ENCODE peak calls at places on chromosomes 2 and 18, in six cellular contexts. N is BJ; A is lung microvascular endothelial cell; I is stromal cell of bone marrow; Q is stimulated activated CD8-positive, alpha-beta memory T cell treated with anti-CD3 and anti-CD28 coated beads, Interleukin-15, amount 100 ng/mL, for 1 hour; S is activated effector memory CD4-positive, alpha-beta T cell treated with Interleukin-2 at 50 U/mL for 16 hours. O is an unnamed sample.

GRCh38 chr2:54641988-54642387 is 81.5 kb upstream of the EML6 start:
- DNase-seq in A (no peak), S (no peak), N (no peak), I (no peak), Q (no peak), O (no peak)

GRCh38 chr2:112615051-112615450 is 30.6 kb downstream of the CHCHD5 start:
- DNase-seq in I (no peak), S (no peak), A (no peak), N (no peak), Q (no peak), O (no peak)

GRCh38 chr2:20599861-20600461 is 50.9 kb downstream of the HS1BP3 start:
- DNase-seq in N (no peak), A (no peak), S (no peak), I (no peak), Q (no peak), O (no peak)

GRCh38 chr2:235219048-235219447 is 267.2 kb downstream of the SH3BP4 start:
- DNase-seq in I (no peak), S (no peak), N (no peak), Q (no peak), A (no peak), O (no peak)

GRCh38 chr2:57460875-57461274 is 585.7 kb upstream of the VRK2 start:
- DNase-seq in Q (no peak), I (no peak), S (no peak), N (no peak), A (no peak), O (no peak)

GRCh38 chr2:54459037-54459441 is 2.9 kb downstream of the SPTBN1 start:
- DNase-seq in Q (no peak), N (no peak), A (no peak), S (no peak), I (peak), O (peak)

GRCh38 chr18:8468911-8469310 is 140.3 kb upstream of the RAB12 start:
- DNase-seq in S (no peak), Q (no peak), A (peak), I (peak), N (no peak), O (peak)

GRCh38 chr2:162888641-162889040 is 50.1 kb upstream of the KCNH7 start:
- DNase-seq in N (no peak), I (no peak), Q (no peak), A (peak), S (no peak), O (peak)

GRCh38 chr2:127615511-127616166 is 30.3 kb upstream of the GPR17 start:
- DNase-seq in S (no peak), N (peak), A (no peak), I (no peak), Q (no peak), O (no peak)

GRCh38 chr2:218125626-218126080 is at the start of gene CXCR2:
- DNase-seq in S (no peak), A (no peak), I (no peak), Q (no peak), N (no peak), O (no peak)